ENCODE peak calls at places on chromosome 21, in six cellular contexts. X is upper lobe of right lung, I is Peyer's patch, L is cardiac muscle cell, T is mammary epithelial cell, H is breast epithelium. P is an unnamed sample.

GRCh38 chr21:33449650-33450049 is 30.1 kb downstream of the TMEM50B start:
- DNase-seq in T (no peak), X (no peak), L (peak), I (no peak), H (no peak), P (no peak)

GRCh38 chr21:43603641-43604504 is 55.4 kb downstream of the HSF2BP start:
- DNase-seq in X (no peak), T (peak), H (no peak), I (no peak), L (peak), P (no peak)

GRCh38 chr21:21831036-21831435 is 832.8 kb downstream of the NCAM2 start:
- DNase-seq in H (no peak), T (no peak), X (no peak), I (no peak), L (no peak), P (no peak)

GRCh38 chr21:24436236-24436635 is 1171.0 kb downstream of the MRPL39 start:
- DNase-seq in L (no peak), H (no peak), I (no peak), X (no peak), T (no peak), P (no peak)

GRCh38 chr21:40717008-40717407 is 129.9 kb downstream of the DSCAM start:
- DNase-seq in T (peak), L (no peak), I (no peak), H (no peak), X (no peak), P (no peak)

GRCh38 chr21:33300701-33301631 is 23.8 kb upstream of the IFNAR1 start:
- DNase-seq in H (no peak), L (peak), T (no peak), I (no peak), X (no peak), P (no peak)

GRCh38 chr21:35827004-35827403 is 233.3 kb downstream of the SETD4 start:
- DNase-seq in L (no peak), H (no peak), X (no peak), T (peak), I (no peak), P (no peak)

GRCh38 chr21:16837319-16837718 is 675.5 kb upstream of the CXADR start:
- DNase-seq in L (peak), X (no peak), H (no peak), T (no peak), I (no peak), P (no peak)

GRCh38 chr21:15005391-15005790 is 59.4 kb downstream of the NRIP1 start:
- DNase-seq in X (no peak), T (no peak), H (no peak), I (no peak), L (no peak), P (no peak)

GRCh38 chr21:29829514-29830255 is 110.1 kb downstream of the GRIK1 start:
- DNase-seq in L (no peak), X (no peak), T (peak), H (no peak), I (no peak), P (no peak)

GRCh38 chr21:36966066-36966845 is at the start of gene HLCS:
- DNase-seq in X (peak), H (peak), T (peak), L (peak), I (peak), P (peak)

GRCh38 chr21:14684071-14684470 is 138.0 kb upstream of the SAMSN1 start:
- DNase-seq in X (no peak), T (no peak), I (no peak), H (no peak), L (no peak), P (no peak)

GRCh38 chr21:37060296-37060695 is 12.6 kb downstream of the PIGP start:
- DNase-seq in L (peak), I (peak), X (peak), H (no peak), T (peak), P (no peak)

GRCh38 chr21:26405071-26405470 is 168.0 kb downstream of the CYYR1 start:
- DNase-seq in I (no peak), T (peak), L (peak), X (no peak), H (no peak), P (no peak)

GRCh38 chr21:25565272-25566199 is 41.7 kb downstream of the MRPL39 start:
- DNase-seq in H (no peak), T (no peak), I (no peak), X (no peak), L (no peak), P (no peak)

GRCh38 chr21:37001446-37001845 is 5.1 kb upstream of the RIPPLY3 start:
- DNase-seq in X (no peak), H (no peak), I (no peak), T (no peak), L (no peak), P (no peak)

GRCh38 chr21:43716376-43717165 is 2.4 kb upstream of the PDXK start:
- DNase-seq in T (no peak), I (no peak), H (no peak), X (no peak), L (no peak), P (no peak)

GRCh38 chr21:22871692-22872091 is 1873.5 kb downstream of the NCAM2 start:
- DNase-seq in I (no peak), L (no peak), T (no peak), X (no peak), H (no peak), P (no peak)

GRCh38 chr21:17742181-17742580 is 77.0 kb downstream of the C21orf91 start:
- DNase-seq in H (no peak), T (peak), L (no peak), I (no peak), X (no peak), P (no peak)

GRCh38 chr21:26842976-26843911 is 2.0 kb downstream of the ADAMTS1 start:
- DNase-seq in L (peak), X (peak), T (peak), H (peak), I (peak), P (peak)

GRCh38 chr21:17679002-17679600 is 66.4 kb upstream of the BTG3 start:
- DNase-seq in L (peak), T (peak), I (no peak), X (no peak), H (no peak), P (no peak)

GRCh38 chr21:34022557-34023335 is 50.6 kb upstream of the MRPS6 start:
- DNase-seq in I (peak), T (no peak), L (no peak), X (no peak), H (no peak), P (no peak)

GRCh38 chr21:36964398-36964797 is 2.1 kb downstream of the HLCS start:
- DNase-seq in X (no peak), T (no peak), H (no peak), I (no peak), L (no peak), P (no peak)

GRCh38 chr21:18772404-18772803 is 368.8 kb upstream of the TMPRSS15 start:
- DNase-seq in I (no peak), H (no peak), T (no peak), L (no peak), X (no peak), P (no peak)

GRCh38 chr21:34949045-34949444 is 100.1 kb downstream of the RUNX1 start:
- DNase-seq in H (no peak), L (no peak), X (no peak), T (no peak), I (no peak), P (no peak)

GRCh38 chr21:35410656-35411055 is 361.6 kb upstream of the RUNX1 start:
- DNase-seq in I (no peak), X (no peak), T (no peak), H (no peak), L (no peak), P (no peak)

GRCh38 chr21:14452842-14453241 is 69.9 kb upstream of the HSPA13 start:
- DNase-seq in T (no peak), H (no peak), I (no peak), L (no peak), X (no peak), P (no peak)

GRCh38 chr21:33731447-33731846 is 89.1 kb downstream of the ITSN1 start:
- DNase-seq in X (no peak), L (peak), T (no peak), I (no peak), H (no peak), P (no peak)

GRCh38 chr21:29256125-29256895 is 42.4 kb upstream of the BACH1 start:
- DNase-seq in T (no peak), X (no peak), L (no peak), I (no peak), H (no peak), P (no peak)

GRCh38 chr21:28144089-28144488 is 848.6 kb downstream of the LTN1 start:
- DNase-seq in T (no peak), L (no peak), X (no peak), H (no peak), I (no peak), P (no peak)
- H3K27ac ChIP-seq in T (no peak), L (no peak), X (no peak), H (no peak), I (no peak), P (no peak)

GRCh38 chr21:44729336-44730027 is 18.1 kb upstream of the TSPEAR start:
- DNase-seq in H (no peak), T (no peak), L (no peak), I (no peak), X (peak), P (no peak)
- TF ChIP-seq CTCF in H (no peak), T (no peak), L (no peak), I (no peak), X (no peak), P (no peak)

GRCh38 chr21:46619846-46620245 is 15.0 kb upstream of the S100B start:
- DNase-seq in L (peak), X (no peak), H (no peak), I (no peak), T (no peak), P (no peak)
- H3K27ac ChIP-seq in L (no peak), X (no peak), H (no peak), I (no peak), T (no peak), P (no peak)

DNA sequence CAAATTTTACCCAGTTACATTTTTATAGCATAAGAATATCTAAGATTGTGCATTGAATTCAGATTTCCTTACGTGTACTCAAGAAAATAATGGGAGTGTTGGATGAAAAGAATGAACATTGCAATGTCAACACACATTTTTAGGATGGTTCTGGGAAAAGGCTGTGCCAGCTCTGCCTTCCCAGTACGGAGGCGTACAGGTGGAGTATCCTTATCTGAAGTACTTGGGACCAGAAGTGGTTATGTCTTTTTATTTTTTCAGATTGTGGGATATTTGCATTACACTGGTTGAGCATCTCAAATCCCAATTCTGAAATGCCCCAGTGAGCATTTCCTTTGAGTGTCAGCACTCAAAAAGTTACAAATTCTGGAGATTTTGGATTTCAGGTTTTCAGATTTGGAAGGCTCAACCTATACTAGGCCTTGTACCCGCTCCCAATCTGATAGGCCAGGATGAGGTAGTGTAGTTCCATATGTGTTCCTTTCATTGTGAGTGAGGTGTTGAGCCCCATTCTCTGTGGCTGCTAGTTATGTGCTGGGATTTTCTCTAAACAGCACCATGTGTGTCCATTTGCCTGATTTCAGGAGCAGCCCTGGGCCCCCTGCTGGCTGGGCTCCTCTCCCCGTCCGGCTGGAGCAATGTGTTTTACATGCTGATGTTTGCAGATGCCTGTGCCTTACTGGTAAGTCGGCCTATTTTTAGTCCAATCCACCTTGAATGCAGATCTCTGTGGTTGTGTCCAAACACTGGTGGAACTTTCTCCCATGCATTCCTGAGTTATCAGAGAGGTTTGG is 60.8 kb downstream of the SLC37A1 start:
- DNase-seq in H (peak), T (no peak), L (peak), X (peak), I (peak), P (peak)
- TF ChIP-seq CTCF in H (no peak), T (peak), L (peak), X (peak), I (peak), P (no peak)

GRCh38 chr21:19941626-19942025 is 1056.6 kb upstream of the NCAM2 start:
- DNase-seq in X (no peak), I (no peak), H (no peak), L (no peak), T (no peak), P (no peak)
- H3K27ac ChIP-seq in X (no peak), I (no peak), H (no peak), L (no peak), T (no peak), P (no peak)

GRCh38 chr21:38817371-38818335 is 11.9 kb downstream of the ETS2 start:
- DNase-seq in L (peak), X (no peak), I (peak), T (peak), H (no peak), P (no peak)
- TF ChIP-seq CTCF in L (no peak), X (no peak), I (no peak), T (no peak), H (no peak), P (no peak)

GRCh38 chr21:32278518-32279376 is at the start of gene MIS18A:
- DNase-seq in T (peak), X (peak), L (peak), I (peak), H (peak), P (peak)

GRCh38 chr21:32276671-32277070 is 2.2 kb downstream of the MIS18A start:
- DNase-seq in I (no peak), L (no peak), T (no peak), X (no peak), H (no peak), P (no peak)

GRCh38 chr21:32278068-32278467 is 781 bp downstream of the MIS18A start:
- DNase-seq in H (no peak), L (no peak), T (no peak), X (no peak), I (no peak), P (no peak)

GRCh38 chr21:32281531-32281930 is 2.7 kb upstream of the MIS18A start:
- DNase-seq in L (no peak), X (no peak), H (no peak), T (no peak), I (no peak), P (no peak)

GRCh38 chr21:32279377-32279680 is 480 bp upstream of the MIS18A start:
- DNase-seq in I (no peak), L (no peak), T (no peak), X (no peak), H (no peak), P (no peak)
- H3K27ac ChIP-seq in I (peak), L (no peak), T (peak), X (peak), H (peak), P (no peak)

GRCh38 chr21:41777934-41778815 is 11.3 kb upstream of the RIPK4 start:
- DNase-seq in I (peak), L (peak), H (peak), X (peak), T (peak), P (peak)
- TF ChIP-seq CTCF in I (peak), L (peak), H (peak), X (peak), T (peak), P (peak)

P was measured in pancreas.